ENCODE peak calls at places on chromosomes 1 and 21, in eight cellular contexts. A is fibroblast of the aortic adventitia; D is stimulated activated CD8-positive, alpha-beta memory T cell treated with anti-CD3 and anti-CD28 coated beads, Interleukin-7, amount 100 ng/mL, for 24 hours; W is GM19239; N is GM23338; Q is stimulated activated naive B cell treated with anti-CD40 and anti-IgM and Interleukin-4, amounts not matched to agents 10 μg/mL and 1 μg/mL and 100 μg/mL, for 72 hours; P is GM18507; H is GM12865. J is an unnamed sample.

GRCh38 chr1:1809489-1809888 is 31.2 kb upstream of the NADK start:
- DNase-seq in A (no peak), D (no peak), W (no peak), N (no peak), Q (no peak), P (no peak), H (no peak), J (no peak)

GRCh38 chr1:203630697-203631096 is 4.1 kb downstream of the ATP2B4 start:
- DNase-seq in A (no peak), D (no peak), W (no peak), N (no peak), Q (no peak), P (no peak), H (no peak), J (no peak)

GRCh38 chr1:25804244-25804963 is 4.4 kb downstream of the SELENON start:
- DNase-seq in A (peak; percentile 28), D (no peak), W (peak; percentile 79), N (no peak), Q (no peak), P (no peak), H (peak; percentile 85), J (no peak)

GRCh38 chr1:212609701-212610574 is 1.4 kb downstream of the ATF3 start:
- DNase-seq in A (peak; percentile 29), D (no peak), W (no peak), N (no peak), Q (no peak), P (no peak), H (no peak), J (no peak)

GRCh38 chr1:51671527-51672325 is 54.8 kb downstream of the OSBPL9 start:
- DNase-seq in A (peak; percentile 65), D (no peak), W (no peak), N (no peak), Q (no peak), P (no peak), H (no peak), J (no peak)

GRCh38 chr1:168136709-168137514 is at the start of gene GPR161:
- DNase-seq in A (peak; percentile 33), D (no peak), W (peak; percentile 46), N (peak; percentile 77), Q (no peak), P (no peak), H (peak; percentile 11), J (peak; percentile 77)

GRCh38 chr1:186967659-186968394 is 139.1 kb downstream of the PLA2G4A start:
- DNase-seq in A (peak; percentile 58), D (no peak), W (no peak), N (no peak), Q (no peak), P (no peak), H (no peak), J (no peak)

GRCh38 chr1:240691521-240692338 is 79.8 kb upstream of the GREM2 start:
- DNase-seq in A (peak; percentile 85), D (no peak), W (no peak), N (peak; percentile 80), Q (no peak), P (no peak), H (peak; percentile 3), J (peak; percentile 50)

GRCh38 chr1:942864-943533 is 16.1 kb downstream of the NOC2L start:
- DNase-seq in A (peak; percentile 58), D (no peak), W (no peak), N (no peak), Q (no peak), P (no peak), H (no peak), J (no peak)

GRCh38 chr21:43782741-43783700 is 6.4 kb upstream of the RRP1 start:
- DNase-seq in A (peak; percentile 48), D (no peak), W (no peak), N (no peak), Q (no peak), P (no peak), H (no peak), J (no peak)

GRCh38 chr1:13543927-13544556 is 30.2 kb upstream of the LRRC38 start:
- DNase-seq in A (no peak), D (no peak), W (no peak), N (peak; percentile 10), Q (no peak), P (no peak), H (no peak), J (peak; percentile 13)

GRCh38 chr21:17769049-17769845 is 49.9 kb downstream of the C21orf91 start:
- DNase-seq in A (no peak), D (no peak), W (no peak), N (no peak), Q (no peak), P (no peak), H (no peak), J (no peak)

GRCh38 chr21:45982758-45983731 is 1.5 kb downstream of the COL6A1 start:
- DNase-seq in A (no peak), D (no peak), W (no peak), N (no peak), Q (no peak), P (no peak), H (no peak), J (peak; percentile 42)

GRCh38 chr1:7454052-7454815 is 316.9 kb upstream of the VAMP3 start:
- DNase-seq in A (peak; percentile 3), D (no peak), W (no peak), N (peak; percentile 46), Q (no peak), P (no peak), H (peak; percentile 28), J (peak; percentile 38)

GRCh38 chr1:9275567-9276034 is 17.1 kb upstream of the SPSB1 start:
- DNase-seq in A (peak; percentile 76), D (peak; percentile 67), W (peak; percentile 79), N (no peak), Q (peak; percentile 58), P (peak; percentile 62), H (peak; percentile 92), J (no peak)

GRCh38 chr21:46294647-46295176 is 8.6 kb downstream of the YBEY start:
- DNase-seq in A (peak; percentile 52), D (no peak), W (no peak), N (no peak), Q (no peak), P (no peak), H (peak; percentile 49), J (no peak)

GRCh38 chr1:242651817-242652216 is 127.3 kb upstream of the PLD5 start:
- DNase-seq in A (no peak), D (no peak), W (no peak), N (peak; percentile 82), Q (no peak), P (no peak), H (peak; percentile 29), J (peak; percentile 80)

GRCh38 chr1:3483801-3484444 is 29.5 kb downstream of the ARHGEF16 start:
- DNase-seq in A (no peak), D (peak; percentile 20), W (peak; percentile 65), N (peak; percentile 91), Q (no peak), P (peak; percentile 29), H (no peak), J (peak; percentile 88)

GRCh38 chr1:66333463-66334232 is 200.3 kb upstream of the SGIP1 start:
- DNase-seq in A (no peak), D (no peak), W (no peak), N (peak; percentile 38), Q (no peak), P (no peak), H (peak; percentile 55), J (no peak)

GRCh38 chr1:29708381-29708780 is 472.1 kb downstream of the PTPRU start:
- DNase-seq in A (peak; percentile 16), D (no peak), W (no peak), N (no peak), Q (no peak), P (no peak), H (no peak), J (no peak)

GRCh38 chr1:184385863-184386262 is 966 bp upstream of the C1orf21 start:
- DNase-seq in A (no peak), D (no peak), W (no peak), N (peak; percentile 42), Q (no peak), P (no peak), H (no peak), J (no peak)

GRCh38 chr1:58047265-58047858 is 499.2 kb downstream of the OMA1 start:
- DNase-seq in A (no peak), D (no peak), W (peak; percentile 24), N (peak; percentile 59), Q (no peak), P (peak; percentile 15), H (peak; percentile 23), J (peak; percentile 57)

GRCh38 chr21:42429021-42429420 is 25.3 kb downstream of the UBASH3A start:
- DNase-seq in A (no peak), D (no peak), W (no peak), N (no peak), Q (no peak), P (no peak), H (no peak), J (no peak)

GRCh38 chr21:32572574-32573420 is 12.5 kb downstream of the TCP10L start:
- DNase-seq in A (no peak), D (no peak), W (no peak), N (no peak), Q (no peak), P (no peak), H (no peak), J (no peak)

GRCh38 chr1:211735208-211736170 is 60.1 kb upstream of the NEK2 start:
- DNase-seq in A (peak; percentile 68), D (no peak), W (no peak), N (no peak), Q (no peak), P (no peak), H (no peak), J (no peak)

J was measured in WTC11.